ENCODE peak calls at places on chromosomes 16 and 17, in seven cellular contexts. One of them, this sample, is unnamed. For H3K4me1, the result is how much of the 10 kb centered on the place peaks cover.

GRCh38 chr17:78154903-78155811 is 9.0 kb downstream of the C17orf99 start:
- DNase-seq in tibial artery: no peak
- DNase-seq in HepG2: no peak
- DNase-seq in cardiac muscle cell: peak
- DNase-seq in mucosa of descending colon: no peak
- DNase-seq in neural progenitor cell: no peak
- DNase-seq in heart right ventricle: no peak
- DNase-seq in this sample: no peak

GRCh38 chr16:10776280-10776679 is 32.6 kb downstream of the NUBP1 start:
- DNase-seq in tibial artery: no peak
- DNase-seq in HepG2: no peak
- DNase-seq in cardiac muscle cell: no peak
- DNase-seq in mucosa of descending colon: no peak
- DNase-seq in neural progenitor cell: no peak
- DNase-seq in heart right ventricle: no peak
- DNase-seq in this sample: peak

GRCh38 chr17:76022973-76023899 is 3.9 kb downstream of the EVPL start:
- DNase-seq in tibial artery: no peak
- DNase-seq in HepG2: no peak
- DNase-seq in cardiac muscle cell: no peak
- DNase-seq in mucosa of descending colon: no peak
- DNase-seq in neural progenitor cell: no peak
- DNase-seq in heart right ventricle: no peak
- DNase-seq in this sample: no peak

GRCh38 chr17:42922335-42922734 is 21.7 kb downstream of the G6PC1 start:
- DNase-seq in tibial artery: no peak
- DNase-seq in HepG2: no peak
- DNase-seq in cardiac muscle cell: peak
- DNase-seq in mucosa of descending colon: no peak
- DNase-seq in neural progenitor cell: no peak
- DNase-seq in heart right ventricle: no peak
- DNase-seq in this sample: no peak

GRCh38 chr17:51611585-51611984 is 351.2 kb downstream of the UTP18 start:
- DNase-seq in tibial artery: no peak
- DNase-seq in HepG2: no peak
- DNase-seq in cardiac muscle cell: no peak
- DNase-seq in mucosa of descending colon: no peak
- DNase-seq in neural progenitor cell: no peak
- DNase-seq in heart right ventricle: peak
- DNase-seq in this sample: no peak

GRCh38 chr16:78925071-78925714 is 675.3 kb downstream of the MAF start:
- DNase-seq in tibial artery: no peak
- DNase-seq in HepG2: peak
- DNase-seq in cardiac muscle cell: no peak
- DNase-seq in mucosa of descending colon: no peak
- DNase-seq in neural progenitor cell: peak
- DNase-seq in heart right ventricle: peak
- DNase-seq in this sample: peak

GRCh38 chr17:76250141-76250540 is 9.8 kb upstream of the RNF157 start:
- DNase-seq in tibial artery: peak
- DNase-seq in HepG2: no peak
- DNase-seq in cardiac muscle cell: no peak
- DNase-seq in mucosa of descending colon: no peak
- DNase-seq in neural progenitor cell: no peak
- DNase-seq in heart right ventricle: no peak
- DNase-seq in this sample: no peak

GRCh38 chr16:64898159-64898558 is 223.7 kb downstream of the CDH11 start:
- DNase-seq in tibial artery: no peak
- DNase-seq in HepG2: no peak
- DNase-seq in cardiac muscle cell: no peak
- DNase-seq in mucosa of descending colon: no peak
- DNase-seq in neural progenitor cell: no peak
- DNase-seq in heart right ventricle: no peak
- DNase-seq in this sample: no peak

GRCh38 chr16:67773099-67773498 is 33.3 kb downstream of the RANBP10 start:
- DNase-seq in tibial artery: no peak
- DNase-seq in HepG2: no peak
- DNase-seq in cardiac muscle cell: peak
- DNase-seq in mucosa of descending colon: no peak
- DNase-seq in neural progenitor cell: no peak
- DNase-seq in heart right ventricle: peak
- DNase-seq in this sample: no peak

GRCh38 chr16:89956511-89957213 is 8.1 kb downstream of the DEF8 start:
- DNase-seq in tibial artery: no peak
- DNase-seq in HepG2: no peak
- DNase-seq in cardiac muscle cell: no peak
- DNase-seq in mucosa of descending colon: no peak
- DNase-seq in neural progenitor cell: no peak
- DNase-seq in heart right ventricle: no peak
- DNase-seq in this sample: no peak

GRCh38 chr17:32909787-32910369 is 18.1 kb upstream of the TMEM98 start:
- DNase-seq in tibial artery: peak
- DNase-seq in HepG2: peak
- DNase-seq in cardiac muscle cell: peak
- DNase-seq in mucosa of descending colon: no peak
- DNase-seq in neural progenitor cell: peak
- DNase-seq in heart right ventricle: peak
- DNase-seq in this sample: peak

GRCh38 chr16:72554935-72555334 is 383.0 kb upstream of the PMFBP1 start:
- DNase-seq in tibial artery: no peak
- DNase-seq in HepG2: no peak
- DNase-seq in cardiac muscle cell: peak
- DNase-seq in mucosa of descending colon: no peak
- DNase-seq in neural progenitor cell: no peak
- DNase-seq in heart right ventricle: no peak
- DNase-seq in this sample: no peak

GRCh38 chr16:75011634-75012307 is 12.9 kb downstream of the ZNRF1 start:
- DNase-seq in tibial artery: no peak
- DNase-seq in HepG2: no peak
- DNase-seq in cardiac muscle cell: peak
- DNase-seq in mucosa of descending colon: no peak
- DNase-seq in neural progenitor cell: no peak
- DNase-seq in heart right ventricle: peak
- DNase-seq in this sample: no peak

GRCh38 chr17:43669971-43670644 is 8.4 kb upstream of the MEOX1 start:
- DNase-seq in tibial artery: no peak
- DNase-seq in HepG2: peak
- DNase-seq in cardiac muscle cell: no peak
- DNase-seq in mucosa of descending colon: peak
- DNase-seq in neural progenitor cell: no peak
- DNase-seq in heart right ventricle: no peak
- DNase-seq in this sample: peak

GRCh38 chr17:9329251-9329921 is 246.2 kb downstream of the STX8 start:
- DNase-seq in tibial artery: no peak
- DNase-seq in HepG2: no peak
- DNase-seq in cardiac muscle cell: no peak
- DNase-seq in mucosa of descending colon: no peak
- DNase-seq in neural progenitor cell: peak
- DNase-seq in heart right ventricle: peak
- DNase-seq in this sample: no peak
- H3K4me1 ChIP-seq in tibial artery: under half
- H3K4me1 ChIP-seq in HepG2: under half
- H3K4me1 ChIP-seq in cardiac muscle cell: under half
- H3K4me1 ChIP-seq in mucosa of descending colon: under half
- H3K4me1 ChIP-seq in neural progenitor cell: under half
- H3K4me1 ChIP-seq in heart right ventricle: under half
- H3K4me1 ChIP-seq in this sample: under half

GRCh38 chr16:85881436-85881835 is 17.5 kb upstream of the IRF8 start:
- DNase-seq in tibial artery: no peak
- DNase-seq in HepG2: no peak
- DNase-seq in cardiac muscle cell: no peak
- DNase-seq in mucosa of descending colon: no peak
- DNase-seq in neural progenitor cell: no peak
- DNase-seq in heart right ventricle: no peak
- DNase-seq in this sample: no peak
- H3K4me1 ChIP-seq in tibial artery: under half
- H3K4me1 ChIP-seq in HepG2: under half
- H3K4me1 ChIP-seq in cardiac muscle cell: under half
- H3K4me1 ChIP-seq in mucosa of descending colon: under half
- H3K4me1 ChIP-seq in neural progenitor cell: under half
- H3K4me1 ChIP-seq in heart right ventricle: under half
- H3K4me1 ChIP-seq in this sample: under half

GRCh38 chr17:2212328-2212981 is 91.1 kb downstream of the SMG6 start:
- DNase-seq in tibial artery: peak
- DNase-seq in HepG2: no peak
- DNase-seq in cardiac muscle cell: peak
- DNase-seq in mucosa of descending colon: no peak
- DNase-seq in neural progenitor cell: no peak
- DNase-seq in heart right ventricle: no peak
- DNase-seq in this sample: no peak
- H3K4me1 ChIP-seq in tibial artery: under half
- H3K4me1 ChIP-seq in HepG2: under half
- H3K4me1 ChIP-seq in cardiac muscle cell: half or more
- H3K4me1 ChIP-seq in mucosa of descending colon: under half
- H3K4me1 ChIP-seq in neural progenitor cell: half or more
- H3K4me1 ChIP-seq in heart right ventricle: under half
- H3K4me1 ChIP-seq in this sample: under half

GRCh38 chr17:1377334-1377733 is 22.7 kb downstream of the YWHAE start:
- DNase-seq in tibial artery: no peak
- DNase-seq in HepG2: no peak
- DNase-seq in cardiac muscle cell: no peak
- DNase-seq in mucosa of descending colon: no peak
- DNase-seq in neural progenitor cell: no peak
- DNase-seq in heart right ventricle: no peak
- DNase-seq in this sample: no peak

GRCh38 chr17:1376061-1376460 is 24.0 kb downstream of the YWHAE start:
- DNase-seq in tibial artery: no peak
- DNase-seq in HepG2: no peak
- DNase-seq in cardiac muscle cell: no peak
- DNase-seq in mucosa of descending colon: no peak
- DNase-seq in neural progenitor cell: no peak
- DNase-seq in heart right ventricle: no peak
- DNase-seq in this sample: no peak

GRCh38 chr17:1373710-1374237 is 26.2 kb downstream of the YWHAE start:
- DNase-seq in tibial artery: no peak
- DNase-seq in HepG2: no peak
- DNase-seq in cardiac muscle cell: no peak
- DNase-seq in mucosa of descending colon: no peak
- DNase-seq in neural progenitor cell: no peak
- DNase-seq in heart right ventricle: no peak
- DNase-seq in this sample: no peak

GRCh38 chr17:1374426-1375177 is 25.4 kb downstream of the YWHAE start:
- DNase-seq in tibial artery: no peak
- DNase-seq in HepG2: no peak
- DNase-seq in cardiac muscle cell: no peak
- DNase-seq in mucosa of descending colon: no peak
- DNase-seq in neural progenitor cell: no peak
- DNase-seq in heart right ventricle: no peak
- DNase-seq in this sample: peak

DNA sequence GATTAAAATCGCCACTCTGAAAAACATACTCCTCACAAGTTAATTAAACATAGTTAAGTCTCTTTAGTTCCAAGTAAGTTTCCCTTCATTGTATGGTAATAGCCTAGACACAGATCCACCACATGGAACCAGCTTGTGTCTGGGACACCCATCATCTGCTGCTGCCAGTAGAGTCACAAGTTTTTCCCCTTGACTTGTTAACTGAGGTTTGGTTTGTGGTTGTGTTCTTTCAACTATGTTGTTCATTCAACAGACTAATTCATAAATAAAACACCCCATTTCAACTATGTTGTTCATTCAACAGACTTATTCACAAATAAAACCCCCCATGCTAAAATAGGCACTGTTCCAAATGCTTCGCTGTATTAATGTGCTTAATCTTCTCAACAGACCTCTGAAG is 24.4 kb downstream of the YWHAE start:
- DNase-seq in tibial artery: no peak
- DNase-seq in HepG2: no peak
- DNase-seq in cardiac muscle cell: no peak
- DNase-seq in mucosa of descending colon: no peak
- DNase-seq in neural progenitor cell: no peak
- DNase-seq in heart right ventricle: no peak
- DNase-seq in this sample: no peak
- H3K4me1 ChIP-seq in tibial artery: half or more
- H3K4me1 ChIP-seq in HepG2: under half
- H3K4me1 ChIP-seq in cardiac muscle cell: under half
- H3K4me1 ChIP-seq in mucosa of descending colon: half or more
- H3K4me1 ChIP-seq in neural progenitor cell: under half
- H3K4me1 ChIP-seq in heart right ventricle: half or more
- H3K4me1 ChIP-seq in this sample: under half

GRCh38 chr16:50301626-50302471 is 35.5 kb downstream of the ADCY7 start:
- DNase-seq in tibial artery: peak
- DNase-seq in HepG2: no peak
- DNase-seq in cardiac muscle cell: peak
- DNase-seq in mucosa of descending colon: peak
- DNase-seq in neural progenitor cell: no peak
- DNase-seq in heart right ventricle: no peak
- DNase-seq in this sample: no peak
- H3K4me1 ChIP-seq in tibial artery: under half
- H3K4me1 ChIP-seq in HepG2: half or more
- H3K4me1 ChIP-seq in cardiac muscle cell: under half
- H3K4me1 ChIP-seq in mucosa of descending colon: under half
- H3K4me1 ChIP-seq in neural progenitor cell: under half
- H3K4me1 ChIP-seq in heart right ventricle: under half
- H3K4me1 ChIP-seq in this sample: under half

GRCh38 chr17:57633236-57633635 is 111.9 kb downstream of the CCDC182 start:
- DNase-seq in tibial artery: peak
- DNase-seq in HepG2: no peak
- DNase-seq in cardiac muscle cell: no peak
- DNase-seq in mucosa of descending colon: no peak
- DNase-seq in neural progenitor cell: no peak
- DNase-seq in heart right ventricle: no peak
- DNase-seq in this sample: no peak
- H3K4me1 ChIP-seq in tibial artery: under half
- H3K4me1 ChIP-seq in HepG2: under half
- H3K4me1 ChIP-seq in cardiac muscle cell: under half
- H3K4me1 ChIP-seq in mucosa of descending colon: under half
- H3K4me1 ChIP-seq in neural progenitor cell: under half
- H3K4me1 ChIP-seq in heart right ventricle: under half
- H3K4me1 ChIP-seq in this sample: under half

GRCh38 chr16:85569615-85570212 is 43.4 kb upstream of the GSE1 start:
- DNase-seq in tibial artery: no peak
- DNase-seq in HepG2: no peak
- DNase-seq in cardiac muscle cell: peak
- DNase-seq in mucosa of descending colon: no peak
- DNase-seq in neural progenitor cell: no peak
- DNase-seq in heart right ventricle: no peak
- DNase-seq in this sample: no peak
- H3K4me1 ChIP-seq in tibial artery: under half
- H3K4me1 ChIP-seq in HepG2: under half
- H3K4me1 ChIP-seq in cardiac muscle cell: half or more
- H3K4me1 ChIP-seq in mucosa of descending colon: half or more
- H3K4me1 ChIP-seq in neural progenitor cell: under half
- H3K4me1 ChIP-seq in heart right ventricle: under half
- H3K4me1 ChIP-seq in this sample: under half

GRCh38 chr17:40547079-40547784 is 18.0 kb downstream of the CCR7 start:
- DNase-seq in tibial artery: peak
- DNase-seq in HepG2: no peak
- DNase-seq in cardiac muscle cell: no peak
- DNase-seq in mucosa of descending colon: peak
- DNase-seq in neural progenitor cell: no peak
- DNase-seq in heart right ventricle: no peak
- DNase-seq in this sample: no peak
- H3K4me1 ChIP-seq in tibial artery: under half
- H3K4me1 ChIP-seq in HepG2: half or more
- H3K4me1 ChIP-seq in cardiac muscle cell: under half
- H3K4me1 ChIP-seq in mucosa of descending colon: under half
- H3K4me1 ChIP-seq in neural progenitor cell: under half
- H3K4me1 ChIP-seq in heart right ventricle: half or more
- H3K4me1 ChIP-seq in this sample: under half